ENCODE peak calls at places on chromosomes 1 and 21, in ten cellular contexts. V is endodermal cell, D is left ventricle myocardium inferior, A is MM.1S, S is stomach, N is PC-3, Z is heart right ventricle, I is A673, Q is lower lobe of right lung, K is substantia nigra. F is an unnamed sample.

GRCh38 chr1:30527511-30528140 is 195.8 kb downstream of the MATN1 start:
- DNase-seq in V (peak), D (peak), A (no peak), S (peak), N (no peak), Z (peak), I (no peak), Q (no peak), K (no peak), F (no peak)

GRCh38 chr1:38549191-38549590 is 310.4 kb downstream of the RRAGC start:
- DNase-seq in V (no peak), D (no peak), A (no peak), S (no peak), N (no peak), Z (no peak), I (no peak), Q (no peak), K (no peak), F (no peak)

GRCh38 chr1:244315996-244316395 is 135.7 kb downstream of the ADSS2 start:
- DNase-seq in V (no peak), D (no peak), A (no peak), S (no peak), N (no peak), Z (no peak), I (no peak), Q (no peak), K (no peak), F (no peak)

GRCh38 chr1:20787775-20788488 is 825 bp upstream of the HP1BP3 start:
- DNase-seq in V (peak), D (no peak), A (no peak), S (no peak), N (peak), Z (no peak), I (peak), Q (no peak), K (no peak), F (peak)

GRCh38 chr1:27349784-27350672 is 8.2 kb downstream of the SYTL1 start:
- DNase-seq in V (peak), D (peak), A (peak), S (peak), N (peak), Z (peak), I (peak), Q (peak), K (peak), F (peak)

GRCh38 chr1:214021321-214021720 is 33.5 kb downstream of the PROX1 start:
- DNase-seq in V (no peak), D (no peak), A (no peak), S (no peak), N (no peak), Z (no peak), I (no peak), Q (no peak), K (no peak), F (no peak)

GRCh38 chr1:239426821-239427495 is 40.6 kb downstream of the CHRM3 start:
- DNase-seq in V (no peak), D (no peak), A (no peak), S (no peak), N (no peak), Z (no peak), I (no peak), Q (no peak), K (no peak), F (no peak)

GRCh38 chr1:231629132-231629531 is 2.5 kb downstream of the DISC1 start:
- DNase-seq in V (no peak), D (peak), A (no peak), S (no peak), N (no peak), Z (peak), I (peak), Q (no peak), K (no peak), F (no peak)

GRCh38 chr1:33327587-33328325 is 6.9 kb upstream of the A3GALT2 start:
- DNase-seq in V (no peak), D (peak), A (no peak), S (peak), N (peak), Z (peak), I (no peak), Q (peak), K (peak), F (no peak)

GRCh38 chr1:167551359-167551758 is 2.2 kb downstream of the CREG1 start:
- DNase-seq in V (no peak), D (no peak), A (no peak), S (no peak), N (no peak), Z (no peak), I (no peak), Q (no peak), K (no peak), F (no peak)

GRCh38 chr1:229225331-229225782 is 45.6 kb upstream of the RAB4A start:
- DNase-seq in V (no peak), D (no peak), A (no peak), S (no peak), N (peak), Z (no peak), I (no peak), Q (no peak), K (no peak), F (no peak)

GRCh38 chr1:79232831-79233230 is 226.3 kb upstream of the ADGRL4 start:
- DNase-seq in V (no peak), D (no peak), A (no peak), S (no peak), N (no peak), Z (no peak), I (no peak), Q (no peak), K (no peak), F (no peak)

GRCh38 chr1:225987491-225988316 is 11.4 kb downstream of the SDE2 start:
- DNase-seq in V (no peak), D (no peak), A (peak), S (no peak), N (peak), Z (no peak), I (peak), Q (no peak), K (no peak), F (peak)

GRCh38 chr1:61080408-61081134 is 1.8 kb upstream of the NFIA start:
- DNase-seq in V (no peak), D (no peak), A (no peak), S (no peak), N (no peak), Z (no peak), I (peak), Q (no peak), K (no peak), F (peak)

GRCh38 chr1:190098756-190099155 is 378.9 kb downstream of the BRINP3 start:
- DNase-seq in V (no peak), D (no peak), A (no peak), S (no peak), N (no peak), Z (no peak), I (no peak), Q (no peak), K (no peak), F (no peak)

GRCh38 chr1:17630048-17630830 is 90.7 kb downstream of the ARHGEF10L start:
- DNase-seq in V (no peak), D (peak), A (no peak), S (peak), N (no peak), Z (peak), I (no peak), Q (peak), K (no peak), F (no peak)

GRCh38 chr1:109243221-109243620 is 6.1 kb upstream of the CELSR2 start:
- DNase-seq in V (no peak), D (no peak), A (no peak), S (no peak), N (no peak), Z (no peak), I (no peak), Q (no peak), K (no peak), F (no peak)

GRCh38 chr1:231603598-231604275 is 22.9 kb upstream of the DISC1 start:
- DNase-seq in V (peak), D (no peak), A (peak), S (peak), N (peak), Z (peak), I (peak), Q (no peak), K (peak), F (peak)

GRCh38 chr1:160168016-160168415 is 16.6 kb downstream of the ATP1A4 start:
- DNase-seq in V (no peak), D (no peak), A (no peak), S (no peak), N (no peak), Z (no peak), I (peak), Q (no peak), K (peak), F (no peak)

GRCh38 chr1:219092206-219092605 is 81.5 kb upstream of the LYPLAL1 start:
- DNase-seq in V (no peak), D (no peak), A (no peak), S (no peak), N (peak), Z (no peak), I (no peak), Q (no peak), K (no peak), F (no peak)

GRCh38 chr21:32393677-32394001 is 827 bp upstream of the URB1 start:
- DNase-seq in V (no peak), D (no peak), A (no peak), S (no peak), N (no peak), Z (no peak), I (no peak), Q (no peak), K (no peak), F (no peak)

GRCh38 chr1:53172751-53173498 is 23.7 kb upstream of the CPT2 start:
- DNase-seq in V (no peak), D (no peak), A (no peak), S (no peak), N (peak), Z (no peak), I (no peak), Q (no peak), K (peak), F (peak)

GRCh38 chr1:23610677-23611076 is 51.4 kb upstream of the ID3 start:
- DNase-seq in V (no peak), D (no peak), A (no peak), S (no peak), N (no peak), Z (no peak), I (no peak), Q (no peak), K (no peak), F (no peak)

GRCh38 chr1:58773406-58773840 is 10.4 kb downstream of the JUN start:
- DNase-seq in V (no peak), D (peak), A (peak), S (peak), N (peak), Z (peak), I (peak), Q (peak), K (peak), F (no peak)

GRCh38 chr1:157312270-157312812 is 174.1 kb upstream of the ETV3 start:
- DNase-seq in V (no peak), D (no peak), A (no peak), S (no peak), N (no peak), Z (no peak), I (peak), Q (no peak), K (no peak), F (no peak)

GRCh38 chr1:10939654-10940450 is 72.6 kb upstream of the TARDBP start:
- DNase-seq in V (peak), D (no peak), A (peak), S (no peak), N (no peak), Z (no peak), I (peak), Q (no peak), K (no peak), F (no peak)

GRCh38 chr21:41953831-41954653 is at the start of gene C2CD2:
- DNase-seq in V (peak), D (peak), A (peak), S (peak), N (peak), Z (peak), I (peak), Q (peak), K (peak), F (peak)

GRCh38 chr1:160081261-160081936 is at the start of gene KCNJ9:
- DNase-seq in V (peak), D (no peak), A (no peak), S (no peak), N (no peak), Z (no peak), I (peak), Q (no peak), K (peak), F (peak)

GRCh38 chr1:160665330-160666078 is 18.7 kb upstream of the SLAMF1 start:
- DNase-seq in V (peak), D (peak), A (peak), S (peak), N (no peak), Z (peak), I (peak), Q (peak), K (no peak), F (peak)

GRCh38 chr1:62437273-62437945 is 560 bp downstream of the USP1 start:
- DNase-seq in V (no peak), D (no peak), A (peak), S (no peak), N (no peak), Z (no peak), I (peak), Q (no peak), K (peak), F (peak)

DNA sequence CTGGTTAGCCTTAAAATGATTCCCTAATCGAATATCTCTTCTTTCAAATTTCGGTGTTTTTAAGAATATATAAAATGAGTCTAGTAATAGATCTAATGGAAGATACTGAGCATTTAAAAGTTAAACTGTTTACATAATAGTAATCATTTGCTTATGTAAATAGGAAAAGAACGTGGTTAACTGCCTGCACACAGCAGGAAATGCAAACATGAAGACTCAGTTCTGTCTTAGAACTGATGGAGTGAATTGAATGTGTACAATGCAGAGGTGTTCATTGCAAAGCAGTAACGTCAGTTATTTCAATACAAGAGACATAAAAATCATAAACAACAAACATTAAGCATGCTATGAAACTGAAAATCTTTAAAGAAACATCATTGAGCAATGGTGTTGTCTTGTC is 359.4 kb upstream of the ADAMTS5 start:
- DNase-seq in V (no peak), D (no peak), A (no peak), S (no peak), N (peak), Z (no peak), I (no peak), Q (no peak), K (no peak), F (no peak)
- H3K27ac ChIP-seq in V (no peak), D (no peak), A (no peak), S (no peak), N (peak), Z (no peak), I (no peak), Q (no peak), K (no peak), F (no peak)

GRCh38 chr1:15180189-15180588 is 26.6 kb downstream of the TMEM51 start:
- DNase-seq in V (peak), D (no peak), A (no peak), S (no peak), N (no peak), Z (no peak), I (no peak), Q (no peak), K (peak), F (no peak)

GRCh38 chr1:15180945-15181523 is 27.5 kb downstream of the TMEM51 start:
- DNase-seq in V (no peak), D (no peak), A (no peak), S (no peak), N (no peak), Z (no peak), I (no peak), Q (no peak), K (no peak), F (no peak)

GRCh38 chr1:15177710-15178166 is 24.2 kb downstream of the TMEM51 start:
- DNase-seq in V (no peak), D (no peak), A (no peak), S (no peak), N (no peak), Z (no peak), I (no peak), Q (no peak), K (no peak), F (no peak)

GRCh38 chr1:15178571-15179484 is 25.3 kb downstream of the TMEM51 start:
- DNase-seq in V (no peak), D (no peak), A (peak), S (no peak), N (peak), Z (no peak), I (peak), Q (no peak), K (no peak), F (no peak)

DNA sequence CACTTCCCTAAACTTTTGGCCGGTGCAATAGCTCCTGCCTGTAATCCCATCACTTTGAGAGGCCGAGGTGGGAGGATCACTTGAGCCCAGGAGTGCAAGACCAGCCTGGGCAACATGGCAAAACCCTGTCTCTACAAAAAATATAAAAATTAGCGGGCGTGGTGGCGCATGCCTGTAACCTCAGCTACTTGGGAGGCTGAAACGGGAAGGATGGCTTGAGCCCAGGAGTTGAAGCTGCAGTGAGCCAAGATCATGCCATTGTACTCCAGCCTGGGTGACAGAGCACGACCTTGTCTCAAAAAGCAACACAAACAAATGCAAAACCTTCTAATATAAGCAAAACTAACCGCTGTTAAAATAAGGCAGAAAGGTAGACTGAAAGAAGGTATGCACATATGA is 25.9 kb downstream of the TMEM51 start:
- DNase-seq in V (no peak), D (no peak), A (no peak), S (no peak), N (no peak), Z (no peak), I (no peak), Q (no peak), K (no peak), F (no peak)
- H3K27ac ChIP-seq in V (no peak), D (peak), A (peak), S (peak), N (peak), Z (no peak), I (no peak), Q (peak), K (no peak), F (peak)

GRCh38 chr1:180881806-180882509 is 30.7 kb upstream of the KIAA1614 start:
- DNase-seq in V (peak), D (no peak), A (peak), S (no peak), N (peak), Z (no peak), I (peak), Q (no peak), K (no peak), F (peak)
- H3K27ac ChIP-seq in V (peak), D (peak), A (no peak), S (no peak), N (no peak), Z (no peak), I (no peak), Q (no peak), K (no peak), F (no peak)

GRCh38 chr1:235649722-235650163 is at the start of gene GNG4:
- DNase-seq in V (peak), D (no peak), A (no peak), S (no peak), N (no peak), Z (no peak), I (peak), Q (no peak), K (peak), F (peak)

GRCh38 chr1:235651170-235651806 is 1.7 kb upstream of the GNG4 start:
- DNase-seq in V (no peak), D (no peak), A (no peak), S (no peak), N (no peak), Z (no peak), I (no peak), Q (no peak), K (no peak), F (no peak)

GRCh38 chr1:235648954-235649721 is 446 bp downstream of the GNG4 start:
- DNase-seq in V (peak), D (peak), A (peak), S (peak), N (peak), Z (peak), I (peak), Q (peak), K (no peak), F (peak)

GRCh38 chr1:235652364-235652763 is 2.8 kb upstream of the GNG4 start:
- DNase-seq in V (no peak), D (no peak), A (no peak), S (no peak), N (no peak), Z (no peak), I (no peak), Q (no peak), K (no peak), F (no peak)

DNA sequence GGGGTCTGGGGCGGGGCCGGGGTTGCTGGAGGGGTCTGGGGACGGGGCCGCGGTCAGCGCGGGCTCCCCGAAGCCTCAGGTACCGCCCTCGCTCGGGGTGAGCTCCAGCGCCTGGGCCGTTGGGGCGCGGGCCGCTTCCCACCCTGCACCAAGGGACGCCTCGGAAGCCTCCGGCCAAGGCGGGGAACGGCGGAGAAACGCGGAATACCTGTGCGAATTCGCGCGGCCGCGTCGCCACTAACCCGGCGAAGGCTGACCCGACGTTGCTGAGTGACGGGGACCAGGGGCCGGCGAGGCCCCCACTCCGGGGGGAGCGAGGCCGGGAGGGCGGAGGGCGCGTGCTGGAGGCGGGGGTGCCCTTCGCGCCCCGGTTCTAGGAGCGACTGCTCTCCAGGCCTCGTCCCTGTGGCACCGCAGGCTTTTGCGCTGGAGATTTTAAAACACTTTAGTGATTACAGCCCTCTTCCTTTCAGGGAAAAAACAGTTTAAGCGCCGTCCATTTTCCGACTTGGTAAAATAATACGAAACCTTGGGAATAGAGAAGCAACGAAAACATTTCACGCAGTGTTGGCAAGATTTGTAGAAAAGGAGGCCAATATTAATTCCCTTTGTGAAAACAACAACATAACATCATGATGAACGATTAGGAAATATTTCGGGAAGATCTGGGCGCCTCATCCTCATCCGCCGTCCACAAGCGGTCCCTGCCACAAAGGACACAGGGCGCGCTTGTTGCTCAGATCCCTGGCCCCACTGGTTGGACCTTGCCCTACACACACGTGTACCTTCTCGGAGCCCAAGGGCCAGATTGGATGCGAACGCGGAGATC is 971 bp upstream of the GNG4 start:
- DNase-seq in V (peak), D (no peak), A (no peak), S (no peak), N (no peak), Z (no peak), I (no peak), Q (no peak), K (peak), F (peak)
- H3K27ac ChIP-seq in V (no peak), D (no peak), A (no peak), S (peak), N (no peak), Z (no peak), I (no peak), Q (no peak), K (no peak), F (peak)

DNA sequence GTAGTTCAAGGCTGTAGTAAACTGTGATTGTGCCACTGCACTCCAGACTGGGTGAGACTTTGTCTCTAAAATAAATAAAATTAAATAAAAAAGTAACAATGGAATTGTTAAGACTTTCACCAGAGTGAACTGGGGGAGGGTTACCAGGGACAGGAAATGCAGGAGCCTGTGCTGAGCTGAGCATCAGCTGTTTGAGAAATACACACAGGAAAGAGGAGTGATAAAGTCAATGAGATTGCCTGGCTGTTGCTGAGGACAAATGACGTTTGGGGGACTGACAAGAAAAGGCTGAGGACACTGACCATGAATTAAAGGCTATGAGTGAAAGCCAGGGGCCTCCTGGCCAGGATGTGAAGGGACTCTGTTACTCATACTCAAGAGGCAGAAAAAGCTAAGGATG is 226.3 kb downstream of the SETD4 start:
- DNase-seq in V (peak), D (no peak), A (no peak), S (no peak), N (no peak), Z (no peak), I (no peak), Q (no peak), K (no peak), F (no peak)
- H3K27ac ChIP-seq in V (no peak), D (no peak), A (no peak), S (no peak), N (no peak), Z (peak), I (no peak), Q (no peak), K (no peak), F (no peak)